ENCODE peak calls at places on chromosomes 11 and 22, in five cellular contexts. One of them, this sample, is unnamed.

GRCh38 chr11:126061707-126062678 is 673 bp downstream of the CDON start:
- DNase-seq in endothelial cell of umbilical vein: peak
- DNase-seq in HCT116: peak
- DNase-seq in breast epithelium: no peak
- DNase-seq in HepG2: peak
- DNase-seq in this sample: peak

GRCh38 chr11:69487849-69488542 is 6.5 kb downstream of the LINC01488 start:
- DNase-seq in endothelial cell of umbilical vein: no peak
- DNase-seq in HCT116: no peak
- DNase-seq in breast epithelium: no peak
- DNase-seq in HepG2: no peak
- DNase-seq in this sample: no peak

GRCh38 chr11:72041364-72042058 is 38.8 kb downstream of the NUMA1 start:
- DNase-seq in endothelial cell of umbilical vein: peak
- DNase-seq in HCT116: peak
- DNase-seq in breast epithelium: peak
- DNase-seq in HepG2: peak
- DNase-seq in this sample: peak

GRCh38 chr11:7671807-7672206 is 1.5 kb downstream of the CYB5R2 start:
- DNase-seq in endothelial cell of umbilical vein: no peak
- DNase-seq in HCT116: no peak
- DNase-seq in breast epithelium: no peak
- DNase-seq in HepG2: no peak
- DNase-seq in this sample: no peak

GRCh38 chr22:23109441-23109978 is 32.3 kb downstream of the RSPH14 start:
- DNase-seq in endothelial cell of umbilical vein: no peak
- DNase-seq in HCT116: no peak
- DNase-seq in breast epithelium: no peak
- DNase-seq in HepG2: no peak
- DNase-seq in this sample: no peak

GRCh38 chr11:2300290-2300935 is 1.3 kb downstream of the C11orf21 start:
- DNase-seq in endothelial cell of umbilical vein: no peak
- DNase-seq in HCT116: no peak
- DNase-seq in breast epithelium: peak
- DNase-seq in HepG2: no peak
- DNase-seq in this sample: no peak

GRCh38 chr11:134332189-134332631 is 422 bp downstream of the GLB1L2 start:
- DNase-seq in endothelial cell of umbilical vein: no peak
- DNase-seq in HCT116: no peak
- DNase-seq in breast epithelium: no peak
- DNase-seq in HepG2: no peak
- DNase-seq in this sample: peak

GRCh38 chr22:24588370-24588755 is 4.5 kb downstream of the LRRC75B start:
- DNase-seq in endothelial cell of umbilical vein: no peak
- DNase-seq in HCT116: no peak
- DNase-seq in breast epithelium: no peak
- DNase-seq in HepG2: no peak
- DNase-seq in this sample: no peak

GRCh38 chr11:113375402-113375801 is 12.2 kb upstream of the ANKK1 start:
- DNase-seq in endothelial cell of umbilical vein: no peak
- DNase-seq in HCT116: no peak
- DNase-seq in breast epithelium: no peak
- DNase-seq in HepG2: no peak
- DNase-seq in this sample: no peak

GRCh38 chr11:27717377-27717776 is 17.1 kb upstream of the BDNF start:
- DNase-seq in endothelial cell of umbilical vein: peak
- DNase-seq in HCT116: no peak
- DNase-seq in breast epithelium: no peak
- DNase-seq in HepG2: no peak
- DNase-seq in this sample: no peak

GRCh38 chr11:134558258-134558835 is 146.3 kb upstream of the B3GAT1 start:
- DNase-seq in endothelial cell of umbilical vein: no peak
- DNase-seq in HCT116: no peak
- DNase-seq in breast epithelium: no peak
- DNase-seq in HepG2: no peak
- DNase-seq in this sample: no peak

GRCh38 chr22:49871482-49871881 is 17.8 kb downstream of the ZBED4 start:
- DNase-seq in endothelial cell of umbilical vein: no peak
- DNase-seq in HCT116: peak
- DNase-seq in breast epithelium: no peak
- DNase-seq in HepG2: no peak
- DNase-seq in this sample: no peak

GRCh38 chr11:116605543-116605942 is 167.2 kb downstream of the BUD13 start:
- DNase-seq in endothelial cell of umbilical vein: peak
- DNase-seq in HCT116: peak
- DNase-seq in breast epithelium: no peak
- DNase-seq in HepG2: peak
- DNase-seq in this sample: peak

GRCh38 chr22:41966225-41966606 is 3.0 kb upstream of the SEPTIN3 start:
- DNase-seq in endothelial cell of umbilical vein: no peak
- DNase-seq in HCT116: no peak
- DNase-seq in breast epithelium: no peak
- DNase-seq in HepG2: no peak
- DNase-seq in this sample: no peak

GRCh38 chr11:85965202-85965601 is 103.7 kb downstream of the PICALM start:
- DNase-seq in endothelial cell of umbilical vein: no peak
- DNase-seq in HCT116: no peak
- DNase-seq in breast epithelium: no peak
- DNase-seq in HepG2: no peak
- DNase-seq in this sample: no peak

GRCh38 chr11:128290106-128290840 is 297.1 kb downstream of the ETS1 start:
- DNase-seq in endothelial cell of umbilical vein: peak
- DNase-seq in HCT116: peak
- DNase-seq in breast epithelium: peak
- DNase-seq in HepG2: peak
- DNase-seq in this sample: peak

GRCh38 chr11:100932474-100933100 is 197.0 kb downstream of the PGR start:
- DNase-seq in endothelial cell of umbilical vein: peak
- DNase-seq in HCT116: peak
- DNase-seq in breast epithelium: no peak
- DNase-seq in HepG2: peak
- DNase-seq in this sample: no peak

GRCh38 chr11:68704887-68705286 is 20.5 kb downstream of the GAL start:
- DNase-seq in endothelial cell of umbilical vein: no peak
- DNase-seq in HCT116: no peak
- DNase-seq in breast epithelium: no peak
- DNase-seq in HepG2: no peak
- DNase-seq in this sample: no peak

GRCh38 chr11:95585071-95585751 is 204.4 kb downstream of the FAM76B start:
- DNase-seq in endothelial cell of umbilical vein: no peak
- DNase-seq in HCT116: no peak
- DNase-seq in breast epithelium: no peak
- DNase-seq in HepG2: no peak
- DNase-seq in this sample: no peak

GRCh38 chr22:46462726-46463371 is 74.6 kb downstream of the CELSR1 start:
- DNase-seq in endothelial cell of umbilical vein: no peak
- DNase-seq in HCT116: peak
- DNase-seq in breast epithelium: no peak
- DNase-seq in HepG2: no peak
- DNase-seq in this sample: no peak

GRCh38 chr11:128610765-128611617 is 23.6 kb upstream of the ETS1 start:
- DNase-seq in endothelial cell of umbilical vein: peak
- DNase-seq in HCT116: no peak
- DNase-seq in breast epithelium: no peak
- DNase-seq in HepG2: no peak
- DNase-seq in this sample: peak

GRCh38 chr11:4025248-4025956 is 69.2 kb upstream of the RRM1 start:
- DNase-seq in endothelial cell of umbilical vein: peak
- DNase-seq in HCT116: no peak
- DNase-seq in breast epithelium: no peak
- DNase-seq in HepG2: no peak
- DNase-seq in this sample: no peak

GRCh38 chr11:113805640-113806039 is 26.0 kb downstream of the CLDN25 start:
- DNase-seq in endothelial cell of umbilical vein: no peak
- DNase-seq in HCT116: no peak
- DNase-seq in breast epithelium: no peak
- DNase-seq in HepG2: no peak
- DNase-seq in this sample: no peak

GRCh38 chr11:6204708-6205107 is 649 bp upstream of the C11orf42 start:
- DNase-seq in endothelial cell of umbilical vein: no peak
- DNase-seq in HCT116: no peak
- DNase-seq in breast epithelium: no peak
- DNase-seq in HepG2: peak
- DNase-seq in this sample: no peak

GRCh38 chr11:120801801-120802689 is 221.9 kb upstream of the TBCEL start:
- DNase-seq in endothelial cell of umbilical vein: peak
- DNase-seq in HCT116: peak
- DNase-seq in breast epithelium: peak
- DNase-seq in HepG2: peak
- DNase-seq in this sample: peak
- TF ChIP-seq POLR2AphosphoS5 in endothelial cell of umbilical vein: no peak
- TF ChIP-seq POLR2AphosphoS5 in HCT116: no peak
- TF ChIP-seq POLR2AphosphoS5 in breast epithelium: no peak
- TF ChIP-seq POLR2AphosphoS5 in HepG2: no peak
- TF ChIP-seq POLR2AphosphoS5 in this sample: no peak

GRCh38 chr22:44032126-44032730 is 8.1 kb downstream of the PARVB start:
- DNase-seq in endothelial cell of umbilical vein: no peak
- DNase-seq in HCT116: no peak
- DNase-seq in breast epithelium: no peak
- DNase-seq in HepG2: no peak
- DNase-seq in this sample: no peak

GRCh38 chr22:44031111-44031963 is 7.2 kb downstream of the PARVB start:
- DNase-seq in endothelial cell of umbilical vein: peak
- DNase-seq in HCT116: no peak
- DNase-seq in breast epithelium: no peak
- DNase-seq in HepG2: no peak
- DNase-seq in this sample: no peak

GRCh38 chr22:44030702-44031082 is 6.6 kb downstream of the PARVB start:
- DNase-seq in endothelial cell of umbilical vein: no peak
- DNase-seq in HCT116: no peak
- DNase-seq in breast epithelium: no peak
- DNase-seq in HepG2: no peak
- DNase-seq in this sample: no peak

GRCh38 chr22:44033287-44033686 is 9.2 kb downstream of the PARVB start:
- DNase-seq in endothelial cell of umbilical vein: no peak
- DNase-seq in HCT116: no peak
- DNase-seq in breast epithelium: no peak
- DNase-seq in HepG2: no peak
- DNase-seq in this sample: no peak

DNA sequence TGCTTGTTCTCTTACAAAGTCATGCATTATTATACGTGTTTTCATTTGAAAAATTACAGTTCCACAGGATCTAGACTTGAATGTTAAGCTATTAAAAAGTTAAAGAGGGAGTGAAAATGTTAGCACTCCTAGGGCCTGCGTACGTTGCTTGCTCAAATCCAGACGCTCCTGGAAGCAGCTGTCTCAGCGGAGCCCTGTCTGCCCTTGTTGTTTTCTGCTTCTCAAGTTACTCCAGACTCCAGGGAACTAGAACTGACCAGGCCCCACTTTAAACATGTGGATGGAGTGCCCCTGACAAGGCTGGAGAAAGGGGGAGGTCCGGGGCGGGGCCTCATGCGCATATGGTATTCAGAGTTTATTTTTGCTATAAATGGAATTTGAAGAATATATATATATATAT is 9.6 kb downstream of the PARVB start:
- DNase-seq in endothelial cell of umbilical vein: no peak
- DNase-seq in HCT116: no peak
- DNase-seq in breast epithelium: no peak
- DNase-seq in HepG2: no peak
- DNase-seq in this sample: no peak
- TF ChIP-seq POLR2A in endothelial cell of umbilical vein: no peak
- TF ChIP-seq POLR2A in HCT116: no peak
- TF ChIP-seq POLR2A in breast epithelium: no peak
- TF ChIP-seq POLR2A in HepG2: no peak
- TF ChIP-seq POLR2A in this sample: no peak

DNA sequence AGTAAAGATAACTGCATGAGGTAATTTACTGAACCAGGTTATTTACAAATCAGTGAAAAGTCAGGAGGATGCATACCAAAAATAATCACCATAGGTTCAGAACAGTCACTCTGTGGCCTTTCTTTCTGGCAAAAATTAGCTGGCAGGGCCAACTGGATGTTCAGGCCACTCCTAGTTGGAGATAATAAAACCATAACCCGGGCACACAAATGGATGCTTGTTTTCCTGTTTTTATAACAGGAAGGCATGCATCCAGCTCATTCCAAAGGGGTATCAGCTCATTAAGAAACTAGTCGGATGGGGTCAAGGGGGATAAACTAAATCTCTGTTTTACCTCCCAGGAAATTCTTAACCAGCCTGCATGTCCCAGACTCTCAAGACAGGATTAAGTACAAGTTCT is 80.9 kb downstream of the FBXO7 start:
- DNase-seq in endothelial cell of umbilical vein: no peak
- DNase-seq in HCT116: no peak
- DNase-seq in breast epithelium: no peak
- DNase-seq in HepG2: no peak
- DNase-seq in this sample: no peak
- TF ChIP-seq POLR2AphosphoS5 in endothelial cell of umbilical vein: no peak
- TF ChIP-seq POLR2AphosphoS5 in HCT116: no peak
- TF ChIP-seq POLR2AphosphoS5 in breast epithelium: no peak
- TF ChIP-seq POLR2AphosphoS5 in HepG2: no peak
- TF ChIP-seq POLR2AphosphoS5 in this sample: no peak

GRCh38 chr11:11537372-11537771 is 84.4 kb downstream of the GALNT18 start:
- DNase-seq in endothelial cell of umbilical vein: no peak
- DNase-seq in HCT116: no peak
- DNase-seq in breast epithelium: no peak
- DNase-seq in HepG2: no peak
- DNase-seq in this sample: no peak
- TF ChIP-seq POLR2A in endothelial cell of umbilical vein: no peak
- TF ChIP-seq POLR2A in HCT116: no peak
- TF ChIP-seq POLR2A in breast epithelium: no peak
- TF ChIP-seq POLR2A in HepG2: no peak
- TF ChIP-seq POLR2A in this sample: no peak

DNA sequence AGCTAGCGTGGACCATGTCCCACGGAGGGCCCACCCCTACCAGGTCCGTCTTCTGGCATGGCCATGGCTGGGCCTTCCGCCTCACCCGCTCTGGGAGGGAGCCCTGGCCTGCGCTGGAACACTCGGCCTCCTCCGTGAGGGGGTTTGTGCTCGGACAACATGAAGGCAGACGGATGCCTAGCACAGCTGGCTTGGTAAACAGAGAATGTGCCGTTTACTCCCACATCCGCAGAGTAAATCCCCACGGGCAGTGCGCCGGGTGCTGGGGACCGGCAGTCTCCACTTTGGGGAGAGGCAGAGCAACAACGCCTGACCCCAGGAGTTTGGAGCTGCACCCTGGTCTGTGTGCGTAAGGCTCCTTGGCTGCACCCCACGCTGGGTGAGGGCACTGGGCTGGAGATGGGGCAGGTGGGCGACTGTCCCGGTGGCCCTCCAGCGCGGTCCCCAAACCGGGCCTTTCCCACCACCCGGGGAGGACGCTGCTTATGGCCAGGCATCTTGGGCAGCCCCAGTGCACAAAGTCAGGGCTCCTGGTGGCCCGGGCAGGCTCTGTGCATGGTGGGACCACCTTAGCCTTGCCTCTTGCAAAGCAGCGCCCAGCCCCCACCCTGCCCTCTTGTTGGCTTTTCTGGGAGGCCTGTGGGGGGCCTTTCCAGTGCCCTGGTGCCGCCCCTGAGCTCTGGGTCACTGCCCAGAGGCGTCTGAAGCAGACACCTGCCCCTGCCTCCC is 30.7 kb upstream of the MUC5AC start:
- DNase-seq in endothelial cell of umbilical vein: no peak
- DNase-seq in HCT116: no peak
- DNase-seq in breast epithelium: no peak
- DNase-seq in HepG2: no peak
- DNase-seq in this sample: no peak
- TF ChIP-seq POLR2AphosphoS5 in endothelial cell of umbilical vein: no peak
- TF ChIP-seq POLR2AphosphoS5 in HCT116: no peak
- TF ChIP-seq POLR2AphosphoS5 in breast epithelium: no peak
- TF ChIP-seq POLR2AphosphoS5 in HepG2: no peak
- TF ChIP-seq POLR2AphosphoS5 in this sample: no peak